ENCODE peak calls at places on chromosome 3, in seven cellular contexts. K, M, Y, F, A, Z and D are unnamed samples.

GRCh38 chr3:29605845-29606244 is 325.0 kb downstream of the RBMS3 start:
- DNase-seq in K (no peak), M (no peak), Y (no peak), F (peak), A (no peak), Z (no peak), D (no peak)

GRCh38 chr3:106086636-106087035 is 217.8 kb upstream of the CBLB start:
- DNase-seq in K (no peak), M (no peak), Y (no peak), F (no peak), A (no peak), Z (no peak), D (no peak)

GRCh38 chr3:72306800-72307341 is 521.9 kb upstream of the PROK2 start:
- DNase-seq in K (no peak), M (no peak), Y (no peak), F (peak), A (no peak), Z (no peak), D (no peak)

GRCh38 chr3:51337666-51338065 is 47.4 kb upstream of the MANF start:
- DNase-seq in K (no peak), M (no peak), Y (no peak), F (no peak), A (no peak), Z (no peak), D (no peak)

GRCh38 chr3:71511037-71511436 is 72.5 kb downstream of the FOXP1 start:
- DNase-seq in K (no peak), M (no peak), Y (no peak), F (peak), A (no peak), Z (no peak), D (no peak)

GRCh38 chr3:179269152-179269707 is 18.3 kb upstream of the KCNMB3 start:
- DNase-seq in K (no peak), M (no peak), Y (no peak), F (no peak), A (no peak), Z (no peak), D (no peak)

GRCh38 chr3:160225181-160226025 is at the start of gene C3orf80:
- DNase-seq in K (peak), M (peak), Y (no peak), F (peak), A (peak), Z (peak), D (peak)

GRCh38 chr3:48684480-48685143 is 1.1 kb downstream of the NCKIPSD start:
- DNase-seq in K (peak), M (no peak), Y (no peak), F (peak), A (no peak), Z (no peak), D (no peak)

GRCh38 chr3:16801698-16802097 is 83.1 kb upstream of the PLCL2 start:
- DNase-seq in K (no peak), M (no peak), Y (no peak), F (no peak), A (no peak), Z (no peak), D (no peak)

GRCh38 chr3:18237251-18238005 is 187.7 kb downstream of the SATB1 start:
- DNase-seq in K (no peak), M (no peak), Y (no peak), F (peak), A (no peak), Z (no peak), D (no peak)

GRCh38 chr3:135896613-135897012 is 68.9 kb upstream of the PPP2R3A start:
- DNase-seq in K (no peak), M (no peak), Y (no peak), F (peak), A (no peak), Z (no peak), D (no peak)

GRCh38 chr3:33372218-33373081 is 67.8 kb downstream of the UBP1 start:
- DNase-seq in K (peak), M (peak), Y (peak), F (peak), A (no peak), Z (no peak), D (no peak)

GRCh38 chr3:69203631-69204314 is 81.4 kb upstream of the LMOD3 start:
- DNase-seq in K (no peak), M (no peak), Y (no peak), F (no peak), A (no peak), Z (no peak), D (no peak)

GRCh38 chr3:31086698-31087097 is 192.2 kb upstream of the GADL1 start:
- DNase-seq in K (no peak), M (no peak), Y (no peak), F (no peak), A (no peak), Z (no peak), D (no peak)

GRCh38 chr3:118171236-118171852 is 863.3 kb downstream of the IGSF11 start:
- DNase-seq in K (no peak), M (no peak), Y (no peak), F (no peak), A (no peak), Z (no peak), D (no peak)

GRCh38 chr3:197155039-197155438 is 125.4 kb upstream of the MELTF start:
- DNase-seq in K (no peak), M (no peak), Y (no peak), F (no peak), A (no peak), Z (no peak), D (no peak)

GRCh38 chr3:14274999-14275961 is 96.7 kb downstream of the LSM3 start:
- DNase-seq in K (no peak), M (no peak), Y (no peak), F (no peak), A (no peak), Z (no peak), D (no peak)

GRCh38 chr3:39548282-39548681 is 80.8 kb downstream of the MOBP start:
- DNase-seq in K (no peak), M (no peak), Y (no peak), F (no peak), A (no peak), Z (no peak), D (no peak)

GRCh38 chr3:170584585-170585007 is 1.3 kb downstream of the SLC7A14 start:
- DNase-seq in K (peak), M (peak), Y (peak), F (peak), A (no peak), Z (peak), D (peak)